ENCODE peak calls at places on chromosomes 2 and 18, in seven cellular contexts. One of them, this sample, is unnamed.

GRCh38 chr2:171894612-171894947 is 536 bp upstream of the SLC25A12 start:
- DNase-seq in AG08395: no peak
- DNase-seq in bronchial epithelial cell: no peak
- DNase-seq in EH: no peak
- DNase-seq in HEK293T: no peak
- DNase-seq in activated CD8-positive, alpha-beta T cell treated with anti-CD3 and anti-CD28 coated beads, Interleukin-2, amount 10 ng/mL, durations not matched to agents 7 days and 5 days: no peak
- DNase-seq in stimulated activated CD8-positive, alpha-beta memory T cell treated with anti-CD3 and anti-CD28 coated beads, Interleukin-15, amount 100 ng/mL, for 24 hours: no peak
- DNase-seq in this sample: no peak

GRCh38 chr2:210961249-210961648 is 404.9 kb downstream of the CPS1 start:
- DNase-seq in AG08395: no peak
- DNase-seq in activated CD8-positive, alpha-beta T cell treated with anti-CD3 and anti-CD28 coated beads, Interleukin-2, amount 10 ng/mL, durations not matched to agents 7 days and 5 days: no peak
- DNase-seq in bronchial epithelial cell: peak
- DNase-seq in EH: no peak
- DNase-seq in HEK293T: no peak
- DNase-seq in stimulated activated CD8-positive, alpha-beta memory T cell treated with anti-CD3 and anti-CD28 coated beads, Interleukin-15, amount 100 ng/mL, for 24 hours: no peak
- DNase-seq in this sample: no peak

GRCh38 chr2:101107246-101107645 is 43.9 kb downstream of the TBC1D8 start:
- DNase-seq in EH: no peak
- DNase-seq in bronchial epithelial cell: no peak
- DNase-seq in activated CD8-positive, alpha-beta T cell treated with anti-CD3 and anti-CD28 coated beads, Interleukin-2, amount 10 ng/mL, durations not matched to agents 7 days and 5 days: no peak
- DNase-seq in stimulated activated CD8-positive, alpha-beta memory T cell treated with anti-CD3 and anti-CD28 coated beads, Interleukin-15, amount 100 ng/mL, for 24 hours: no peak
- DNase-seq in HEK293T: no peak
- DNase-seq in AG08395: no peak
- DNase-seq in this sample: no peak

GRCh38 chr2:173101687-173102086 is 26.0 kb downstream of the MAP3K20 start:
- DNase-seq in stimulated activated CD8-positive, alpha-beta memory T cell treated with anti-CD3 and anti-CD28 coated beads, Interleukin-15, amount 100 ng/mL, for 24 hours: no peak
- DNase-seq in bronchial epithelial cell: peak
- DNase-seq in activated CD8-positive, alpha-beta T cell treated with anti-CD3 and anti-CD28 coated beads, Interleukin-2, amount 10 ng/mL, durations not matched to agents 7 days and 5 days: no peak
- DNase-seq in AG08395: peak
- DNase-seq in EH: no peak
- DNase-seq in HEK293T: no peak
- DNase-seq in this sample: no peak

GRCh38 chr2:136305517-136306192 is 187.7 kb upstream of the CXCR4 start:
- DNase-seq in bronchial epithelial cell: no peak
- DNase-seq in AG08395: no peak
- DNase-seq in HEK293T: no peak
- DNase-seq in EH: no peak
- DNase-seq in stimulated activated CD8-positive, alpha-beta memory T cell treated with anti-CD3 and anti-CD28 coated beads, Interleukin-15, amount 100 ng/mL, for 24 hours: no peak
- DNase-seq in activated CD8-positive, alpha-beta T cell treated with anti-CD3 and anti-CD28 coated beads, Interleukin-2, amount 10 ng/mL, durations not matched to agents 7 days and 5 days: peak
- DNase-seq in this sample: no peak

GRCh38 chr2:27096748-27097297 is 10.3 kb downstream of the KHK start:
- DNase-seq in bronchial epithelial cell: no peak
- DNase-seq in activated CD8-positive, alpha-beta T cell treated with anti-CD3 and anti-CD28 coated beads, Interleukin-2, amount 10 ng/mL, durations not matched to agents 7 days and 5 days: no peak
- DNase-seq in HEK293T: no peak
- DNase-seq in EH: no peak
- DNase-seq in stimulated activated CD8-positive, alpha-beta memory T cell treated with anti-CD3 and anti-CD28 coated beads, Interleukin-15, amount 100 ng/mL, for 24 hours: no peak
- DNase-seq in AG08395: no peak
- DNase-seq in this sample: no peak

GRCh38 chr2:188576657-188577056 is 285.0 kb downstream of the GULP1 start:
- DNase-seq in bronchial epithelial cell: no peak
- DNase-seq in AG08395: peak
- DNase-seq in activated CD8-positive, alpha-beta T cell treated with anti-CD3 and anti-CD28 coated beads, Interleukin-2, amount 10 ng/mL, durations not matched to agents 7 days and 5 days: no peak
- DNase-seq in EH: peak
- DNase-seq in HEK293T: no peak
- DNase-seq in stimulated activated CD8-positive, alpha-beta memory T cell treated with anti-CD3 and anti-CD28 coated beads, Interleukin-15, amount 100 ng/mL, for 24 hours: no peak
- DNase-seq in this sample: no peak

GRCh38 chr2:24349097-24349496 is 11.2 kb downstream of the ITSN2 start:
- DNase-seq in activated CD8-positive, alpha-beta T cell treated with anti-CD3 and anti-CD28 coated beads, Interleukin-2, amount 10 ng/mL, durations not matched to agents 7 days and 5 days: no peak
- DNase-seq in bronchial epithelial cell: no peak
- DNase-seq in EH: no peak
- DNase-seq in stimulated activated CD8-positive, alpha-beta memory T cell treated with anti-CD3 and anti-CD28 coated beads, Interleukin-15, amount 100 ng/mL, for 24 hours: no peak
- DNase-seq in AG08395: no peak
- DNase-seq in HEK293T: no peak
- DNase-seq in this sample: no peak

GRCh38 chr2:39642054-39642742 is 23.5 kb upstream of the TMEM178A start:
- DNase-seq in AG08395: peak
- DNase-seq in stimulated activated CD8-positive, alpha-beta memory T cell treated with anti-CD3 and anti-CD28 coated beads, Interleukin-15, amount 100 ng/mL, for 24 hours: no peak
- DNase-seq in HEK293T: no peak
- DNase-seq in bronchial epithelial cell: peak
- DNase-seq in activated CD8-positive, alpha-beta T cell treated with anti-CD3 and anti-CD28 coated beads, Interleukin-2, amount 10 ng/mL, durations not matched to agents 7 days and 5 days: no peak
- DNase-seq in EH: peak
- DNase-seq in this sample: no peak

GRCh38 chr2:172968061-172968469 is 107.6 kb upstream of the MAP3K20 start:
- DNase-seq in AG08395: peak
- DNase-seq in HEK293T: no peak
- DNase-seq in stimulated activated CD8-positive, alpha-beta memory T cell treated with anti-CD3 and anti-CD28 coated beads, Interleukin-15, amount 100 ng/mL, for 24 hours: no peak
- DNase-seq in activated CD8-positive, alpha-beta T cell treated with anti-CD3 and anti-CD28 coated beads, Interleukin-2, amount 10 ng/mL, durations not matched to agents 7 days and 5 days: no peak
- DNase-seq in EH: peak
- DNase-seq in bronchial epithelial cell: no peak
- DNase-seq in this sample: peak

GRCh38 chr18:22914633-22915032 is 18.5 kb upstream of the RBBP8 start:
- DNase-seq in EH: no peak
- DNase-seq in AG08395: no peak
- DNase-seq in HEK293T: no peak
- DNase-seq in stimulated activated CD8-positive, alpha-beta memory T cell treated with anti-CD3 and anti-CD28 coated beads, Interleukin-15, amount 100 ng/mL, for 24 hours: no peak
- DNase-seq in activated CD8-positive, alpha-beta T cell treated with anti-CD3 and anti-CD28 coated beads, Interleukin-2, amount 10 ng/mL, durations not matched to agents 7 days and 5 days: no peak
- DNase-seq in bronchial epithelial cell: peak
- DNase-seq in this sample: no peak

GRCh38 chr2:70442301-70443077 is 111.1 kb downstream of the TGFA start:
- DNase-seq in activated CD8-positive, alpha-beta T cell treated with anti-CD3 and anti-CD28 coated beads, Interleukin-2, amount 10 ng/mL, durations not matched to agents 7 days and 5 days: peak
- DNase-seq in stimulated activated CD8-positive, alpha-beta memory T cell treated with anti-CD3 and anti-CD28 coated beads, Interleukin-15, amount 100 ng/mL, for 24 hours: no peak
- DNase-seq in HEK293T: no peak
- DNase-seq in bronchial epithelial cell: peak
- DNase-seq in AG08395: no peak
- DNase-seq in EH: peak
- DNase-seq in this sample: no peak

GRCh38 chr2:54573532-54573915 is 117.4 kb downstream of the SPTBN1 start:
- DNase-seq in AG08395: no peak
- DNase-seq in HEK293T: no peak
- DNase-seq in bronchial epithelial cell: no peak
- DNase-seq in EH: no peak
- DNase-seq in stimulated activated CD8-positive, alpha-beta memory T cell treated with anti-CD3 and anti-CD28 coated beads, Interleukin-15, amount 100 ng/mL, for 24 hours: no peak
- DNase-seq in activated CD8-positive, alpha-beta T cell treated with anti-CD3 and anti-CD28 coated beads, Interleukin-2, amount 10 ng/mL, durations not matched to agents 7 days and 5 days: no peak
- DNase-seq in this sample: no peak

GRCh38 chr2:138030459-138030858 is 66.2 kb downstream of the HNMT start:
- DNase-seq in bronchial epithelial cell: peak
- DNase-seq in AG08395: peak
- DNase-seq in EH: peak
- DNase-seq in stimulated activated CD8-positive, alpha-beta memory T cell treated with anti-CD3 and anti-CD28 coated beads, Interleukin-15, amount 100 ng/mL, for 24 hours: no peak
- DNase-seq in HEK293T: no peak
- DNase-seq in activated CD8-positive, alpha-beta T cell treated with anti-CD3 and anti-CD28 coated beads, Interleukin-2, amount 10 ng/mL, durations not matched to agents 7 days and 5 days: no peak
- DNase-seq in this sample: no peak

GRCh38 chr18:8186413-8186812 is 422.8 kb upstream of the RAB12 start:
- DNase-seq in AG08395: no peak
- DNase-seq in bronchial epithelial cell: no peak
- DNase-seq in EH: no peak
- DNase-seq in activated CD8-positive, alpha-beta T cell treated with anti-CD3 and anti-CD28 coated beads, Interleukin-2, amount 10 ng/mL, durations not matched to agents 7 days and 5 days: no peak
- DNase-seq in HEK293T: no peak
- DNase-seq in stimulated activated CD8-positive, alpha-beta memory T cell treated with anti-CD3 and anti-CD28 coated beads, Interleukin-15, amount 100 ng/mL, for 24 hours: no peak
- DNase-seq in this sample: no peak

GRCh38 chr2:12957251-12957650 is 240.5 kb downstream of the TRIB2 start:
- DNase-seq in activated CD8-positive, alpha-beta T cell treated with anti-CD3 and anti-CD28 coated beads, Interleukin-2, amount 10 ng/mL, durations not matched to agents 7 days and 5 days: no peak
- DNase-seq in stimulated activated CD8-positive, alpha-beta memory T cell treated with anti-CD3 and anti-CD28 coated beads, Interleukin-15, amount 100 ng/mL, for 24 hours: no peak
- DNase-seq in AG08395: no peak
- DNase-seq in EH: no peak
- DNase-seq in HEK293T: no peak
- DNase-seq in bronchial epithelial cell: no peak
- DNase-seq in this sample: no peak

GRCh38 chr2:220228310-220229006 is 601.0 kb downstream of the SLC4A3 start:
- DNase-seq in HEK293T: peak
- DNase-seq in activated CD8-positive, alpha-beta T cell treated with anti-CD3 and anti-CD28 coated beads, Interleukin-2, amount 10 ng/mL, durations not matched to agents 7 days and 5 days: no peak
- DNase-seq in AG08395: peak
- DNase-seq in EH: peak
- DNase-seq in bronchial epithelial cell: peak
- DNase-seq in stimulated activated CD8-positive, alpha-beta memory T cell treated with anti-CD3 and anti-CD28 coated beads, Interleukin-15, amount 100 ng/mL, for 24 hours: no peak
- DNase-seq in this sample: no peak

GRCh38 chr18:78890388-78890787 is 89.2 kb upstream of the SALL3 start:
- DNase-seq in EH: no peak
- DNase-seq in activated CD8-positive, alpha-beta T cell treated with anti-CD3 and anti-CD28 coated beads, Interleukin-2, amount 10 ng/mL, durations not matched to agents 7 days and 5 days: no peak
- DNase-seq in stimulated activated CD8-positive, alpha-beta memory T cell treated with anti-CD3 and anti-CD28 coated beads, Interleukin-15, amount 100 ng/mL, for 24 hours: no peak
- DNase-seq in HEK293T: no peak
- DNase-seq in AG08395: no peak
- DNase-seq in bronchial epithelial cell: no peak
- DNase-seq in this sample: no peak

GRCh38 chr2:39855856-39856255 is 76.8 kb upstream of the THUMPD2 start:
- DNase-seq in bronchial epithelial cell: peak
- DNase-seq in stimulated activated CD8-positive, alpha-beta memory T cell treated with anti-CD3 and anti-CD28 coated beads, Interleukin-15, amount 100 ng/mL, for 24 hours: no peak
- DNase-seq in activated CD8-positive, alpha-beta T cell treated with anti-CD3 and anti-CD28 coated beads, Interleukin-2, amount 10 ng/mL, durations not matched to agents 7 days and 5 days: no peak
- DNase-seq in HEK293T: no peak
- DNase-seq in EH: no peak
- DNase-seq in AG08395: no peak
- DNase-seq in this sample: no peak

GRCh38 chr2:75964646-75965045 is 253.9 kb upstream of the GCFC2 start:
- DNase-seq in AG08395: no peak
- DNase-seq in EH: no peak
- DNase-seq in stimulated activated CD8-positive, alpha-beta memory T cell treated with anti-CD3 and anti-CD28 coated beads, Interleukin-15, amount 100 ng/mL, for 24 hours: no peak
- DNase-seq in bronchial epithelial cell: no peak
- DNase-seq in HEK293T: no peak
- DNase-seq in activated CD8-positive, alpha-beta T cell treated with anti-CD3 and anti-CD28 coated beads, Interleukin-2, amount 10 ng/mL, durations not matched to agents 7 days and 5 days: no peak
- DNase-seq in this sample: no peak

GRCh38 chr18:34738173-34738894 is 28.2 kb downstream of the DTNA start:
- DNase-seq in AG08395: no peak
- DNase-seq in activated CD8-positive, alpha-beta T cell treated with anti-CD3 and anti-CD28 coated beads, Interleukin-2, amount 10 ng/mL, durations not matched to agents 7 days and 5 days: no peak
- DNase-seq in stimulated activated CD8-positive, alpha-beta memory T cell treated with anti-CD3 and anti-CD28 coated beads, Interleukin-15, amount 100 ng/mL, for 24 hours: no peak
- DNase-seq in EH: peak
- DNase-seq in HEK293T: peak
- DNase-seq in bronchial epithelial cell: peak
- DNase-seq in this sample: no peak

GRCh38 chr2:227447606-227448005 is 24.4 kb upstream of the AGFG1 start:
- DNase-seq in bronchial epithelial cell: no peak
- DNase-seq in AG08395: peak
- DNase-seq in stimulated activated CD8-positive, alpha-beta memory T cell treated with anti-CD3 and anti-CD28 coated beads, Interleukin-15, amount 100 ng/mL, for 24 hours: no peak
- DNase-seq in HEK293T: no peak
- DNase-seq in activated CD8-positive, alpha-beta T cell treated with anti-CD3 and anti-CD28 coated beads, Interleukin-2, amount 10 ng/mL, durations not matched to agents 7 days and 5 days: no peak
- DNase-seq in EH: peak
- DNase-seq in this sample: no peak